ENCODE peak calls at places on chromosomes 7 and 10, in nine cellular contexts. S, B, U, G, W, J, C, T and I are unnamed samples.

GRCh38 chr10:102814873-102815661 is 22.1 kb downstream of the CYP17A1 start:
- DNase-seq in S (peak), B (no peak), U (peak), G (no peak), W (peak), J (peak), C (no peak), T (no peak), I (no peak)

GRCh38 chr10:132113206-132113605 is 47.5 kb downstream of the JAKMIP3 start:
- DNase-seq in S (peak), B (no peak), U (peak), G (no peak), W (no peak), J (no peak), C (no peak), T (no peak), I (no peak)

GRCh38 chr10:62380002-62380401 is 5.8 kb downstream of the ZNF365 start:
- DNase-seq in S (no peak), B (no peak), U (no peak), G (no peak), W (peak), J (peak), C (peak), T (no peak), I (peak)

GRCh38 chr7:468681-469590 is 50.7 kb downstream of the PDGFA start:
- DNase-seq in S (peak), B (no peak), U (peak), G (no peak), W (no peak), J (no peak), C (no peak), T (no peak), I (no peak)

GRCh38 chr10:77887631-77888355 is 38.8 kb downstream of the DLG5 start:
- DNase-seq in S (no peak), B (no peak), U (no peak), G (no peak), W (no peak), J (peak), C (no peak), T (no peak), I (no peak)

GRCh38 chr7:44477063-44477830 is 13.2 kb downstream of the NUDCD3 start:
- DNase-seq in S (no peak), B (peak), U (peak), G (peak), W (peak), J (peak), C (peak), T (peak), I (peak)

GRCh38 chr7:98362517-98362916 is 38.4 kb downstream of the BAIAP2L1 start:
- DNase-seq in S (no peak), B (no peak), U (no peak), G (no peak), W (no peak), J (no peak), C (no peak), T (peak), I (no peak)

GRCh38 chr7:23357190-23358093 is 58.3 kb downstream of the MALSU1 start:
- DNase-seq in S (no peak), B (no peak), U (no peak), G (no peak), W (peak), J (peak), C (peak), T (no peak), I (no peak)

GRCh38 chr7:106284516-106285050 is at the start of gene NAMPT:
- DNase-seq in S (no peak), B (no peak), U (no peak), G (peak), W (no peak), J (no peak), C (peak), T (no peak), I (no peak)

GRCh38 chr10:133388973-133389818 is 4.8 kb upstream of the MTG1 start:
- DNase-seq in S (no peak), B (peak), U (no peak), G (no peak), W (no peak), J (no peak), C (no peak), T (no peak), I (no peak)

GRCh38 chr10:1037098-1037497 is 11.4 kb upstream of the IDI2 start:
- DNase-seq in S (no peak), B (no peak), U (no peak), G (no peak), W (no peak), J (no peak), C (no peak), T (no peak), I (no peak)

GRCh38 chr7:21526007-21526406 is 16.8 kb upstream of the DNAH11 start:
- DNase-seq in S (no peak), B (peak), U (no peak), G (no peak), W (peak), J (peak), C (no peak), T (no peak), I (no peak)

GRCh38 chr7:92639213-92639896 is 49.2 kb upstream of the FAM133B start:
- DNase-seq in S (no peak), B (peak), U (no peak), G (no peak), W (no peak), J (no peak), C (no peak), T (no peak), I (no peak)

GRCh38 chr7:3888096-3888495 is 587.0 kb downstream of the SDK1 start:
- DNase-seq in S (no peak), B (no peak), U (no peak), G (no peak), W (peak), J (no peak), C (no peak), T (no peak), I (no peak)

GRCh38 chr7:7628476-7628875 is 12.1 kb upstream of the UMAD1 start:
- DNase-seq in S (no peak), B (no peak), U (no peak), G (no peak), W (no peak), J (no peak), C (no peak), T (no peak), I (no peak)

GRCh38 chr7:78218051-78218450 is 419.5 kb downstream of the PHTF2 start:
- DNase-seq in S (no peak), B (no peak), U (no peak), G (no peak), W (peak), J (peak), C (no peak), T (no peak), I (no peak)

GRCh38 chr7:120743128-120743527 is 114.8 kb downstream of the TSPAN12 start:
- DNase-seq in S (no peak), B (no peak), U (no peak), G (no peak), W (no peak), J (no peak), C (no peak), T (no peak), I (no peak)

GRCh38 chr7:25521236-25521635 is 292.9 kb upstream of the NPVF start:
- DNase-seq in S (no peak), B (no peak), U (no peak), G (no peak), W (no peak), J (no peak), C (no peak), T (no peak), I (no peak)

GRCh38 chr7:148334959-148335577 is 255.5 kb upstream of the C7orf33 start:
- DNase-seq in S (no peak), B (no peak), U (no peak), G (no peak), W (peak), J (peak), C (no peak), T (no peak), I (no peak)